ENCODE peak calls at places on chromosomes 3 and 15, in nine cellular contexts. M is iPS DF 6.9, H is colonic mucosa, T is uterus, L is aorta, V is cardiac muscle cell, E is neuronal stem cell, N is hepatocyte, J is transverse colon. S is an unnamed sample.
A peak's percentile ranks its signal among the peaks of the same experiment; 100 is the strongest.

GRCh38 chr15:99507016-99507731 is 58.6 kb upstream of the MEF2A start:
- DNase-seq in M (no peak), V (peak; percentile 94), L (no peak), J (no peak), H (no peak), N (peak; percentile 62), T (peak; percentile 53), E (no peak), S (peak; percentile 87)

GRCh38 chr15:67080900-67081431 is 15.6 kb downstream of the SMAD3 start:
- DNase-seq in M (no peak), J (no peak), L (peak; percentile 74), H (peak; percentile 53), E (no peak), V (peak; percentile 67), T (peak; percentile 53), N (no peak), S (peak; percentile 63)

GRCh38 chr3:129441215-129441614 is 1.2 kb downstream of the IFT122 start:
- DNase-seq in N (no peak), E (no peak), H (no peak), J (no peak), T (no peak), L (no peak), V (no peak), M (no peak), S (no peak)

GRCh38 chr15:69607101-69607500 is 154.5 kb downstream of the RPLP1 start:
- DNase-seq in H (no peak), N (no peak), J (no peak), M (no peak), L (no peak), T (no peak), V (peak; percentile 70), E (no peak), S (no peak)

GRCh38 chr15:75061272-75061671 is 37.9 kb downstream of the PPCDC start:
- DNase-seq in H (peak; percentile 12), M (no peak), E (no peak), J (no peak), L (no peak), T (no peak), V (no peak), N (no peak), S (peak; percentile 47)

GRCh38 chr3:40476478-40477470 is at the start of gene ZNF619:
- DNase-seq in L (peak; percentile 92), M (no peak), J (peak; percentile 79), T (peak; percentile 73), N (peak; percentile 83), E (peak; percentile 58), V (peak; percentile 80), H (peak; percentile 82), S (peak; percentile 72)

GRCh38 chr15:38266247-38266996 is 13.8 kb downstream of the SPRED1 start:
- DNase-seq in E (no peak), L (no peak), V (peak; percentile 49), M (no peak), J (no peak), H (no peak), T (no peak), N (no peak), S (no peak)

GRCh38 chr15:88396382-88396781 is 70.8 kb downstream of the MRPL46 start:
- DNase-seq in L (no peak), V (no peak), T (no peak), H (no peak), N (peak; percentile 35), M (no peak), J (no peak), E (no peak), S (peak; percentile 56)

GRCh38 chr15:55218068-55218467 is 21.3 kb upstream of the RSL24D1 start:
- DNase-seq in L (no peak), N (no peak), T (no peak), H (no peak), V (no peak), E (no peak), M (no peak), J (no peak), S (no peak)

GRCh38 chr3:14674841-14675240 is at the start of gene C3orf20:
- DNase-seq in E (no peak), M (no peak), V (no peak), L (no peak), T (no peak), N (no peak), J (no peak), H (no peak), S (no peak)

GRCh38 chr3:29067014-29067413 is 213.9 kb upstream of the RBMS3 start:
- DNase-seq in E (no peak), M (no peak), J (no peak), H (no peak), L (no peak), V (no peak), T (no peak), N (no peak), S (no peak)

GRCh38 chr15:77002954-77003912 is 8.3 kb downstream of the PSTPIP1 start:
- DNase-seq in N (no peak), H (peak; percentile 47), L (peak; percentile 76), M (no peak), V (no peak), T (no peak), E (no peak), J (peak; percentile 73), S (no peak)

GRCh38 chr3:51581529-51581928 is 43.0 kb downstream of the RAD54L2 start:
- DNase-seq in V (peak; percentile 21), T (no peak), H (no peak), L (no peak), M (no peak), E (no peak), N (peak; percentile 18), J (no peak), S (peak; percentile 13)

GRCh38 chr3:50515565-50516047 is 12.2 kb upstream of the CACNA2D2 start:
- DNase-seq in H (peak; percentile 28), V (peak; percentile 24), M (no peak), J (peak; percentile 28), T (peak; percentile 25), N (peak; percentile 60), L (peak; percentile 84), E (peak; percentile 68), S (peak; percentile 74)

DNA sequence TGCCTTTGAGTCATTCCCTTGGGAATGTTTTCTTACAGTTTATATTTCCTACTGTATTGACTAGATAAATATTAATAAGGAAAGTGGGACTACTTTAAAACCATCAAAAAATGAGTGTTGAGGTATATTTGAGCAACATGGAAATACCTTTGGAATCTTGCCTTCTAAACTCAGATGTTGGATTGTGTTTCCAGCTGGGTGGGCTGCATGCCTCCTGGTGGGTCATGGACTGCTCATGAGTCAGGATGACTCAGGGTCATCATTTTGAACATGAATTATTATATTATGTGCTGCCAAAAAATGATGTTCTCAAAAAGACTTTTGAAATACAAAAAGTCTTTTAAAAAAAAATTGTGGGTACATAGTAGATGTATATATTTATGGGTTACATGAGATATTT is 41.1 kb upstream of the APH1B start:
- DNase-seq in M (no peak), L (no peak), J (no peak), V (peak; percentile 51), H (no peak), N (no peak), E (no peak), T (no peak), S (peak; percentile 22)
- H3K4me1 ChIP-seq in M (no peaks in the 10 kb centered on the region), L (no peaks in the 10 kb centered on the region), J (peaks cover 21% of the 10 kb centered on the region), V (no peaks in the 10 kb centered on the region), H (peaks cover 6% of the 10 kb centered on the region), N (peaks cover 18% of the 10 kb centered on the region), E (peaks cover 7% of the 10 kb centered on the region), T (no peaks in the 10 kb centered on the region), S (peaks cover 56% of the 10 kb centered on the region)

GRCh38 chr15:40008061-40008460 is 30.9 kb downstream of the SRP14 start:
- DNase-seq in E (no peak), J (no peak), V (no peak), M (no peak), L (no peak), H (no peak), T (no peak), N (no peak), S (no peak)
- H3K36me3 ChIP-seq in E (peaks cover 10% of the 10 kb centered on the region), J (peaks cover 89% of the 10 kb centered on the region), V (peaks cover 65% of the 10 kb centered on the region), M (peaks cover 29% of the 10 kb centered on the region), L (peaks cover 15% of the 10 kb centered on the region), H (peaks cover 4% of the 10 kb centered on the region), T (no peaks in the 10 kb centered on the region), N (peaks cover 3% of the 10 kb centered on the region), S (peaks cover 23% of the 10 kb centered on the region)

DNA sequence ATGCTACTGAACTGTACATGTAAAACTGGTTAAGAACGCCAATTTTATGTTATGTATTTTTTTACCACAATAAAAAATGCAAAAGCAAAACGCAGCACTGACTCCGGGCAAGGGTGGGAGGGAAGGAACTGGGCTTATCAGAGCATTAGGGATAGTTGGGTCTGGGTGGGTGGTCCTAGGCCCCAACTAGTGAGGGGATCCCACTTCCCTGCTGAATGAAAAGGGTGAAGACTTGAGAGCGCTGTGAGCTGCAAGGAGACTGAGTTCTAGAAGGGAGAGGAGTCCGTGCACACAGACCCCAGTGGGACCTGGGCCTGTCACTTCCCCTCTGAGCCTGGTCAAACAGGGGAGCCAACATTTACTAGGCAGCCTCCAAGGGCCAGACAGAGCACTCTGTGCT is 98.6 kb downstream of the TPRA1 start:
- DNase-seq in N (no peak), J (no peak), E (no peak), M (no peak), V (no peak), T (no peak), L (no peak), H (no peak), S (no peak)
- H3K9me3 ChIP-seq in N (no peaks in the 10 kb centered on the region), J (no peaks in the 10 kb centered on the region), E (no peaks in the 10 kb centered on the region), M (peaks cover 3% of the 10 kb centered on the region), V (no peaks in the 10 kb centered on the region), T (no peaks in the 10 kb centered on the region), L (peaks cover 2% of the 10 kb centered on the region), H (no peaks in the 10 kb centered on the region), S (no peaks in the 10 kb centered on the region)

GRCh38 chr3:9390265-9390888 is 7.0 kb upstream of the SETD5 start:
- DNase-seq in M (no peak), L (no peak), V (no peak), N (no peak), T (no peak), H (no peak), E (no peak), J (no peak), S (no peak)
- H3K4me1 ChIP-seq in M (no peaks in the 10 kb centered on the region), L (no peaks in the 10 kb centered on the region), V (peaks cover 11% of the 10 kb centered on the region), N (peaks cover 28% of the 10 kb centered on the region), T (peaks cover 12% of the 10 kb centered on the region), H (peaks cover 6% of the 10 kb centered on the region), E (peaks cover 15% of the 10 kb centered on the region), J (peaks cover 28% of the 10 kb centered on the region), S (peaks cover 6% of the 10 kb centered on the region)

DNA sequence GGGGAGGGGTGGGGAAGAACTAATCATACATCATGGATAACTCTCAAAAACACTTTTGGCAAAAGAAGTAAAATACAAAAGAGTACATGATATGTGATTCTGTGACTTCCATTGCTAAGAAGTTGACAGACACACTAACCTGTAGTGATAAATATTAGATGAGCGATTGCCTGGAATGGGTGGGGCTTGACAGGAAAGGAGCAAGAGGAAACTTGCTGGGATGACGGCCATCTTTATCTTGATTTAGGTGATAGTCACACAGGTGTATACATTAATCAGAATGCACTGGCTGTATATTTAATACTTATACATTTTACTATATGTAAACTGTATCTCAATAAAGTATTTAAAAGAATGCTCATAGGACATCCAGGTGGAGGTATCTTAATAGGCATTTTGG is 13.1 kb downstream of the PARL start:
- DNase-seq in H (no peak), M (no peak), T (no peak), L (no peak), E (no peak), J (no peak), N (no peak), V (no peak), S (no peak)
- H3K36me3 ChIP-seq in H (peaks cover 6% of the 10 kb centered on the region), M (no peaks in the 10 kb centered on the region), T (no peaks in the 10 kb centered on the region), L (no peaks in the 10 kb centered on the region), E (no peaks in the 10 kb centered on the region), J (peaks cover 9% of the 10 kb centered on the region), N (no peaks in the 10 kb centered on the region), V (peaks cover 6% of the 10 kb centered on the region), S (peaks cover 4% of the 10 kb centered on the region)